ENCODE peak calls at places on chromosomes 4 and X, in four cellular contexts. L, E, D and M are unnamed samples. For H3K4me1, the result is how much of the 10 kb centered on the place peaks cover.

GRCh38 chr4:185066179-185066578 is 47.9 kb downstream of the HELT start:
- DNase-seq in L (no peak), E (no peak), D (no peak), M (no peak)

GRCh38 chr4:6339818-6340445 is 70.3 kb downstream of the WFS1 start:
- DNase-seq in L (no peak), E (no peak), D (no peak), M (peak)

GRCh38 chr4:173332963-173333657 is 1.0 kb downstream of the HMGB2 start:
- DNase-seq in L (no peak), E (peak), D (no peak), M (no peak)

GRCh38 chr4:151097759-151098158 is 1.7 kb upstream of the RPS3A start:
- DNase-seq in L (no peak), E (no peak), D (no peak), M (no peak)

GRCh38 chrX:51899741-51900140 is 6.3 kb downstream of the MAGED1 start:
- DNase-seq in L (no peak), E (no peak), D (no peak), M (no peak)

GRCh38 chrX:1596676-1597344 is 5.4 kb downstream of the AKAP17A start:
- DNase-seq in L (no peak), E (no peak), D (no peak), M (no peak)

GRCh38 chr4:2333356-2333841 is 71.5 kb upstream of the MXD4 start:
- DNase-seq in L (no peak), E (peak), D (peak), M (no peak)

GRCh38 chr4:53552711-53553110 is 38.6 kb downstream of the LNX1 start:
- DNase-seq in L (no peak), E (no peak), D (no peak), M (no peak)

GRCh38 chrX:136802515-136802914 is 21.8 kb upstream of the ARHGEF6 start:
- DNase-seq in L (no peak), E (no peak), D (no peak), M (no peak)

GRCh38 chrX:38431525-38431924 is 79.1 kb downstream of the OTC start:
- DNase-seq in L (no peak), E (no peak), D (no peak), M (no peak)

DNA sequence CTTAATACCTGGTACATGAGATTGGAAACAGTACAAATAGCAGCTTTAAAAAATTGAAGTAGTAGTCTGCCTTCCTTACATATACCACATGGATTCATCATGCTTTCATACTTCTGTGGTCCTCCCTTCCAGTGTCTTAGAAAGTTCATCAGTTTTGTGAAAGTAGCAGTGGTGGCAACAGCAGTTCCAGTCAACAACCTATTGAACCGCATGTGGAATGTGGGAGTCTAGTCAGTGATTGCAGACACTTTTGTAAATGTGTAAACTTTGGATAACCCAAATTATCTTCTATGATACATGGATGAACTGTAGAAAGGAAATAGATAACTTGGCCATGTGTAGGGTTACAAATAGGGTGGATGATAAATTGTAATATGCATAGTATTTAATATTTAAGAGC is 34.1 kb downstream of the FNIP2 start:
- DNase-seq in L (no peak), E (no peak), D (no peak), M (no peak)
- H3K4me1 ChIP-seq in L (half or more), E (under half), D (half or more), M (half or more)

DNA sequence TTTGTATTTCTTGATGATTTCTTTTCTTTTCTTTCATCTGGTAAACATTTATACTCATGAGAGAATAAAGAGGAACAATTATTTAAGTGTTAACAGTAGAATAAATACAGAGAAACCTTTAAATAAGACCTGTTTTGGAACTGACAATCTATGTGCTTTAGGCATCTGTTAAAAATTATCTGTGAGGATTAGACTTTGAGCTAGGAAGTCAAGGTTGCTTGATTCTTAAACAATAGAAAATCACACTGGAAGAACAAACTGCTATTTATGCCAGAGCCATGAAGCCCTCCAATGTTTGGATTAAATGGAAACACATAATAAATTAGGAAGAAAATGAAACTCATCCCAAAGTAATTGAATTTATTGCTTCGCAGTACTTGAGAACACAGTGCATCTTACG is 207.2 kb upstream of the NPY2R start:
- DNase-seq in L (no peak), E (no peak), D (no peak), M (no peak)
- H3K4me1 ChIP-seq in L (under half), E (under half), D (under half), M (under half)

GRCh38 chrX:18098704-18099103 is 122.0 kb downstream of the BEND2 start:
- DNase-seq in L (peak), E (no peak), D (no peak), M (no peak)

GRCh38 chrX:18101087-18101486 is 119.6 kb downstream of the BEND2 start:
- DNase-seq in L (no peak), E (no peak), D (no peak), M (no peak)

GRCh38 chrX:18099745-18100144 is 120.9 kb downstream of the BEND2 start:
- DNase-seq in L (no peak), E (no peak), D (no peak), M (no peak)

GRCh38 chrX:18102006-18102405 is 118.7 kb downstream of the BEND2 start:
- DNase-seq in L (no peak), E (no peak), D (no peak), M (no peak)
- H3K4me1 ChIP-seq in L (under half), E (under half), D (under half), M (under half)

GRCh38 chr4:8160233-8160560 is 1.6 kb upstream of the ABLIM2 start:
- DNase-seq in L (no peak), E (no peak), D (no peak), M (no peak)
- H3K4me1 ChIP-seq in L (under half), E (under half), D (under half), M (half or more)